ENCODE peak calls at places on chromosomes 2 and 18, in five cellular contexts. L is HCT116, G is K562, D is H1, W is NT2/D1. T is an unnamed sample.
A peak's percentile ranks its signal among the peaks of the same experiment; 100 is the strongest.

GRCh38 chr2:85340034-85340892 is 12.5 kb upstream of the TGOLN2 start:
- DNase-seq in L (no peak), G (no peak), D (no peak), W (no peak), T (no peak)

GRCh38 chr18:22465859-22466602 is 48.3 kb upstream of the CTAGE1 start:
- DNase-seq in D (no peak), L (peak; percentile 73), W (no peak), G (peak; percentile 79), T (peak; percentile 70)

GRCh38 chr18:76348267-76349066 is 146.6 kb downstream of the ZNF516 start:
- DNase-seq in D (no peak), L (no peak), W (no peak), G (no peak), T (peak; percentile 81)

GRCh38 chr2:241014224-241014623 is 15.8 kb downstream of the SNED1 start:
- DNase-seq in G (no peak), W (no peak), D (no peak), L (no peak), T (no peak)

GRCh38 chr2:207617011-207617671 is 8.1 kb downstream of the METTL21A start:
- DNase-seq in L (peak; percentile 67), G (no peak), W (peak; percentile 50), D (peak; percentile 29), T (no peak)

GRCh38 chr2:52193804-52194203 is 1161.9 kb upstream of the NRXN1 start:
- DNase-seq in G (no peak), L (no peak), D (no peak), W (no peak), T (no peak)

GRCh38 chr18:9735238-9735637 is 27.1 kb downstream of the RAB31 start:
- DNase-seq in G (no peak), D (no peak), L (no peak), W (no peak), T (peak; percentile 54)

GRCh38 chr2:23092831-23093230 is 292.1 kb upstream of the KLHL29 start:
- DNase-seq in L (no peak), G (no peak), D (no peak), W (no peak), T (no peak)

GRCh38 chr18:55856679-55857078 is 268.7 kb upstream of the TCF4 start:
- DNase-seq in L (no peak), W (no peak), D (no peak), G (no peak), T (no peak)

GRCh38 chr18:44130365-44130942 is 550.2 kb upstream of the SETBP1 start:
- DNase-seq in G (peak; percentile 8), D (no peak), W (peak; percentile 18), L (no peak), T (peak; percentile 10)

GRCh38 chr2:35978218-35978617 is 377.4 kb upstream of the CRIM1 start:
- DNase-seq in D (no peak), W (no peak), L (no peak), G (no peak), T (no peak)

GRCh38 chr2:121263996-121264715 is 20.8 kb downstream of the TFCP2L1 start:
- DNase-seq in G (no peak), W (no peak), D (no peak), L (no peak), T (no peak)

GRCh38 chr2:45210466-45211195 is 201.4 kb upstream of the SIX2 start:
- DNase-seq in G (no peak), W (no peak), L (no peak), D (peak; percentile 17), T (no peak)

GRCh38 chr2:9264301-9264700 is 57.7 kb downstream of the ASAP2 start:
- DNase-seq in L (no peak), D (no peak), G (no peak), W (no peak), T (no peak)

GRCh38 chr2:181393472-181393871 is 63.7 kb upstream of the ITGA4 start:
- DNase-seq in G (no peak), L (peak; percentile 1), D (no peak), W (no peak), T (peak; percentile 18)

GRCh38 chr2:19714926-19715325 is 186.9 kb downstream of the TTC32 start:
- DNase-seq in D (no peak), L (no peak), W (no peak), G (no peak), T (no peak)

GRCh38 chr2:120876526-120877280 is 141.0 kb downstream of the GLI2 start:
- DNase-seq in W (no peak), G (no peak), D (no peak), L (no peak), T (no peak)

GRCh38 chr2:23616630-23617029 is 231.7 kb downstream of the KLHL29 start:
- DNase-seq in D (no peak), L (no peak), W (no peak), G (no peak), T (no peak)

GRCh38 chr2:175836361-175836760 is 165.7 kb downstream of the LNPK start:
- DNase-seq in G (no peak), W (no peak), L (no peak), D (no peak), T (no peak)

GRCh38 chr2:26179446-26179907 is 6.6 kb downstream of the GAREM2 start:
- DNase-seq in L (no peak), G (peak; percentile 17), W (peak; percentile 56), D (no peak), T (no peak)

GRCh38 chr2:197297772-197298318 is 12.7 kb downstream of the ANKRD44 start:
- DNase-seq in D (no peak), W (no peak), L (no peak), G (no peak), T (no peak)

GRCh38 chr2:86012017-86012712 is 93.5 kb downstream of the POLR1A start:
- DNase-seq in L (no peak), G (no peak), D (no peak), W (no peak), T (no peak)

GRCh38 chr2:172103471-172104292 is 982 bp upstream of the DLX2 start:
- DNase-seq in L (peak; percentile 81), D (peak; percentile 99), W (no peak), G (peak; percentile 91), T (peak; percentile 83)

GRCh38 chr2:3099145-3099859 is 278.3 kb downstream of the EIPR1 start:
- DNase-seq in W (no peak), D (no peak), L (no peak), G (no peak), T (no peak)

GRCh38 chr2:222747526-222748160 is 76.2 kb downstream of the MOGAT1 start:
- DNase-seq in L (no peak), D (no peak), G (no peak), W (no peak), T (no peak)

GRCh38 chr2:33525666-33526065 is 49.2 kb downstream of the RASGRP3 start:
- DNase-seq in W (no peak), D (no peak), L (no peak), G (no peak), T (no peak)

GRCh38 chr2:44934521-44934961 is 7.0 kb upstream of the SIX3 start:
- DNase-seq in G (no peak), W (no peak), D (peak; percentile 72), L (no peak), T (no peak)

GRCh38 chr18:36638224-36638623 is 190.6 kb downstream of the TPGS2 start:
- DNase-seq in W (no peak), G (no peak), L (no peak), D (no peak), T (no peak)

GRCh38 chr18:78939105-78939504 is 40.5 kb upstream of the SALL3 start:
- DNase-seq in W (no peak), G (no peak), D (no peak), L (no peak), T (no peak)

GRCh38 chr18:24534271-24534670 is 73.8 kb downstream of the HRH4 start:
- DNase-seq in D (no peak), L (no peak), W (no peak), G (no peak), T (no peak)

GRCh38 chr2:176642074-176642473 is 372.8 kb downstream of the MTX2 start:
- DNase-seq in W (no peak), L (no peak), D (no peak), G (no peak), T (no peak)

GRCh38 chr2:239288951-239289481 is 111.8 kb downstream of the HDAC4 start:
- DNase-seq in D (no peak), W (no peak), L (no peak), G (no peak), T (no peak)
- TF ChIP-seq ZNF274 in D (no peak), W (no peak), L (no peak), G (no peak), T (no peak)

GRCh38 chr2:70767699-70768584 is at the start of gene ADD2:
- DNase-seq in W (peak; percentile 77), L (no peak), G (peak; percentile 84), D (peak; percentile 80), T (no peak)

GRCh38 chr2:70766357-70767093 is 1.5 kb downstream of the ADD2 start:
- DNase-seq in G (no peak), W (no peak), D (no peak), L (no peak), T (no peak)

GRCh38 chr2:70768585-70769085 is 635 bp upstream of the ADD2 start:
- DNase-seq in G (no peak), L (no peak), D (no peak), W (no peak), T (no peak)

GRCh38 chr2:70765507-70765906 is 2.5 kb downstream of the ADD2 start:
- DNase-seq in W (no peak), G (no peak), L (no peak), D (no peak), T (no peak)

GRCh38 chr2:70767094-70767698 is 804 bp downstream of the ADD2 start:
- DNase-seq in W (peak; percentile 79), G (peak; percentile 78), L (no peak), D (peak; percentile 80), T (no peak)
- TF ChIP-seq ZNF274 in W (no peak), G (no peak), L (no peak), D (no peak), T (no peak)

GRCh38 chr2:217249490-217250451 is 389.9 kb upstream of the TNP1 start:
- DNase-seq in W (no peak), G (no peak), D (no peak), L (no peak), T (no peak)
- TF ChIP-seq ZNF274 in W (no peak), G (no peak), D (no peak), L (no peak), T (no peak)

GRCh38 chr18:51279367-51279984 is 82.0 kb upstream of the MEX3C start:
- DNase-seq in G (no peak), W (no peak), L (no peak), D (no peak), T (peak; percentile 86)

GRCh38 chr18:51273435-51273834 is 76.0 kb upstream of the MEX3C start:
- DNase-seq in D (no peak), L (no peak), W (no peak), G (no peak), T (no peak)

GRCh38 chr18:51275712-51276473 is 78.4 kb upstream of the MEX3C start:
- DNase-seq in G (no peak), W (peak; percentile 22), D (no peak), L (no peak), T (no peak)

DNA sequence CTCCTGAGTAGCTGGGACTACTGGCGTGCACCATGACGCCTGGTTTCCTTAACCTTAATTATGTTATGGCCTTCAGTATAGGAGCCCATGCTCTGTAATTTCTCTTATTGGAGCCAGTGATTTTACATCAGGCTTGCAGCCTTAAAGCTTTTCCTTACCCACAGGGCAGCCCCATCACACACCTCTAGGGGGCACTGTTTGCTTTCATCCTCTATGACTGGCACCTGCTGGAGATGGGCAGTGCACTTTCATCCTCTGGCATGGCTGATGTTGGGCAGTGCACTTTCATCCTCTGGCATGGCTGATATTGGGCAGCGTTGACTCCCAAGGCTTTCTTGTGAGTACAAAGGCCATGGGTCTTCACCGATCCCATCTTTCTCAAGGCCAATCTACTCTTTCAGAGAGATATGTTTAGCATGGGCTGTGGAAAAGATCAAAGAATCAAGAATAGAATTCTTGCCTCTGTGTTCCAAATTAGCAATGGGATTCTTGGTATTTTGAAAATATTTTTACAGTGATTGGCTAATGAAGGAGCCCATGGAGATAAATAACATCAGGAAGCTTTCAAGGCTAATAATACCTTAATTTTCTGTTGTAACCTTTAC is 80.7 kb upstream of the MEX3C start:
- DNase-seq in D (peak; percentile 92), W (peak; percentile 47), G (peak; percentile 40), L (peak; percentile 57), T (peak; percentile 47)
- TF ChIP-seq ZNF274 in D (no peak), W (no peak), G (no peak), L (no peak), T (no peak)

T was measured in HepG2.